ENCODE peak calls at places on chromosome 3, in five cellular contexts. M is iPS-NIHi11, W is upper lobe of right lung, Y is EL, A is ACHN. V is an unnamed sample.

GRCh38 chr3:66989860-66990696 is 8.0 kb upstream of the KBTBD8 start:
- DNase-seq in M (no peak), W (no peak), Y (peak; percentile 16), A (peak; percentile 26), V (peak; percentile 10)

GRCh38 chr3:73729969-73730440 is 105.3 kb upstream of the PDZRN3 start:
- DNase-seq in M (no peak), W (peak; percentile 69), Y (no peak), A (no peak), V (no peak)

GRCh38 chr3:158430448-158430847 is 140.5 kb upstream of the MLF1 start:
- DNase-seq in M (no peak), W (no peak), Y (no peak), A (no peak), V (no peak)

GRCh38 chr3:9500108-9501050 is 53.2 kb downstream of the LHFPL4 start:
- DNase-seq in M (peak; percentile 98), W (peak; percentile 84), Y (peak; percentile 61), A (peak; percentile 79), V (peak; percentile 91)

GRCh38 chr3:66199089-66199473 is 21.7 kb upstream of the SLC25A26 start:
- DNase-seq in M (no peak), W (no peak), Y (no peak), A (no peak), V (no peak)

GRCh38 chr3:101615525-101615924 is 41.5 kb downstream of the PCNP start:
- DNase-seq in M (no peak), W (no peak), Y (no peak), A (no peak), V (no peak)

GRCh38 chr3:171441381-171441780 is 18.8 kb downstream of the TNIK start:
- DNase-seq in M (no peak), W (no peak), Y (no peak), A (no peak), V (no peak)

GRCh38 chr3:194661374-194661773 is 10.6 kb downstream of the LSG1 start:
- DNase-seq in M (no peak), W (no peak), Y (no peak), A (no peak), V (no peak)

GRCh38 chr3:72769758-72770540 is 78.3 kb downstream of the SHQ1 start:
- DNase-seq in M (no peak), W (no peak), Y (no peak), A (no peak), V (no peak)

GRCh38 chr3:172135766-172136729 is 96.7 kb downstream of the FNDC3B start:
- DNase-seq in M (no peak), W (no peak), Y (peak; percentile 69), A (no peak), V (peak; percentile 50)

GRCh38 chr3:177300039-177300833 is 103.0 kb upstream of the TBL1XR1 start:
- DNase-seq in M (peak; percentile 54), W (no peak), Y (peak; percentile 18), A (peak; percentile 99), V (peak; percentile 18)

GRCh38 chr3:107366766-107367165 is 10.5 kb upstream of the CCDC54 start:
- DNase-seq in M (peak; percentile 38), W (no peak), Y (peak; percentile 46), A (no peak), V (no peak)

GRCh38 chr3:152834354-152835310 is at the start of gene P2RY1:
- DNase-seq in M (peak; percentile 90), W (peak; percentile 90), Y (peak; percentile 45), A (no peak), V (peak; percentile 61)

GRCh38 chr3:56323986-56324420 is 144.3 kb downstream of the ERC2 start:
- DNase-seq in M (peak; percentile 23), W (no peak), Y (peak; percentile 58), A (peak; percentile 47), V (peak; percentile 91)

GRCh38 chr3:179149239-179149887 is 1.2 kb downstream of the PIK3CA start:
- DNase-seq in M (no peak), W (no peak), Y (peak; percentile 39), A (peak; percentile 38), V (peak; percentile 22)

GRCh38 chr3:38454179-38454883 is 641 bp downstream of the ACVR2B start:
- DNase-seq in M (peak; percentile 54), W (peak; percentile 81), Y (peak; percentile 34), A (peak; percentile 42), V (peak; percentile 68)

GRCh38 chr3:123755085-123755484 is 129.0 kb downstream of the MYLK start:
- DNase-seq in M (no peak), W (peak; percentile 73), Y (no peak), A (peak; percentile 97), V (no peak)

GRCh38 chr3:114873590-114873989 is 273.5 kb downstream of the ZBTB20 start:
- DNase-seq in M (no peak), W (no peak), Y (no peak), A (no peak), V (no peak)